ENCODE peak calls at places on chromosomes 7 and 10, in seven cellular contexts. D is transverse colon, G is suprapubic skin, N is upper lobe of left lung, E is esophagus muscularis mucosa, I is stomach, F is sigmoid colon. C is an unnamed sample.

GRCh38 chr10:97854735-97855134 is 5.1 kb downstream of the GOLGA7B start:
- DNase-seq in G (no peak), I (no peak), D (no peak), N (no peak), E (no peak), F (no peak), C (no peak)

GRCh38 chr7:47314728-47315601 is 266.9 kb downstream of the TNS3 start:
- DNase-seq in I (no peak), D (no peak), G (no peak), F (peak), E (no peak), N (no peak), C (no peak)

GRCh38 chr7:143408686-143409551 is at the start of gene EPHA1:
- DNase-seq in I (peak), F (no peak), E (no peak), G (no peak), N (peak), D (peak), C (no peak)

GRCh38 chr7:32023353-32023752 is 46.9 kb downstream of the PDE1C start:
- DNase-seq in N (no peak), D (no peak), G (no peak), E (no peak), I (no peak), F (no peak), C (no peak)

GRCh38 chr10:132504501-132505272 is 32.9 kb upstream of the INPP5A start:
- DNase-seq in F (no peak), D (no peak), G (peak), N (no peak), I (no peak), E (no peak), C (no peak)

GRCh38 chr7:121446526-121446925 is 50.4 kb upstream of the FAM3C start:
- DNase-seq in N (no peak), D (no peak), I (no peak), F (no peak), G (no peak), E (no peak), C (no peak)

GRCh38 chr10:19592276-19592675 is 224.0 kb upstream of the PLXDC2 start:
- DNase-seq in F (no peak), I (no peak), N (no peak), D (no peak), E (no peak), G (no peak), C (no peak)

GRCh38 chr7:46791180-46791579 is 790.7 kb downstream of the TNS3 start:
- DNase-seq in F (no peak), E (no peak), N (no peak), D (no peak), G (no peak), I (no peak), C (no peak)

GRCh38 chr7:29622335-29623265 is 59.0 kb downstream of the PRR15 start:
- DNase-seq in G (no peak), D (no peak), I (no peak), F (no peak), E (no peak), N (no peak), C (no peak)

GRCh38 chr7:1666779-1667565 is 3.1 kb upstream of the ELFN1 start:
- DNase-seq in N (no peak), F (peak), G (peak), I (no peak), E (no peak), D (no peak), C (no peak)

GRCh38 chr7:16421333-16422099 is at the start of gene CRPPA:
- DNase-seq in I (no peak), F (peak), D (peak), N (no peak), E (no peak), G (no peak), C (no peak)

GRCh38 chr7:23183279-23184012 is 1.6 kb downstream of the NUP42 start:
- DNase-seq in D (no peak), F (no peak), E (no peak), I (no peak), N (no peak), G (no peak), C (no peak)

GRCh38 chr10:101629781-101630419 is 41.8 kb downstream of the DPCD start:
- DNase-seq in D (no peak), N (no peak), I (no peak), F (no peak), G (no peak), E (no peak), C (no peak)

GRCh38 chr10:130485958-130486680 is 349.9 kb downstream of the GLRX3 start:
- DNase-seq in N (no peak), G (peak), I (no peak), E (no peak), D (no peak), F (peak), C (no peak)

GRCh38 chr7:98836811-98837631 is 32.8 kb downstream of the TMEM130 start:
- DNase-seq in F (no peak), G (no peak), E (no peak), N (no peak), D (peak), I (peak), C (no peak)

GRCh38 chr10:118459642-118460193 is 117.6 kb upstream of the FAM204A start:
- DNase-seq in I (peak), F (peak), G (no peak), D (peak), E (peak), N (peak), C (peak)

GRCh38 chr10:131519723-131520122 is 208.2 kb upstream of the TCERG1L start:
- DNase-seq in F (no peak), G (no peak), N (no peak), E (no peak), D (no peak), I (no peak), C (no peak)

GRCh38 chr7:19144661-19145428 is at the start of gene FERD3L:
- DNase-seq in F (peak), N (no peak), D (no peak), E (no peak), I (no peak), G (no peak), C (no peak)

GRCh38 chr7:24968165-24968564 is 11.8 kb downstream of the OSBPL3 start:
- DNase-seq in D (no peak), G (no peak), E (no peak), I (no peak), N (no peak), F (no peak), C (no peak)

GRCh38 chr10:93758911-93759410 is 1.2 kb downstream of the LGI1 start:
- DNase-seq in I (no peak), E (no peak), D (no peak), G (no peak), N (no peak), F (no peak), C (no peak)

GRCh38 chr10:87618470-87619423 is 40.9 kb upstream of the PAPSS2 start:
- DNase-seq in G (no peak), I (peak), D (peak), F (no peak), N (peak), E (peak), C (no peak)

GRCh38 chr10:117619710-117620405 is 77.3 kb downstream of the EMX2 start:
- DNase-seq in I (no peak), F (no peak), D (no peak), N (no peak), G (no peak), E (peak), C (no peak)

GRCh38 chr7:156764016-156764669 is 123.6 kb downstream of the RNF32 start:
- DNase-seq in G (no peak), N (peak), I (peak), F (peak), D (peak), E (no peak), C (no peak)

DNA sequence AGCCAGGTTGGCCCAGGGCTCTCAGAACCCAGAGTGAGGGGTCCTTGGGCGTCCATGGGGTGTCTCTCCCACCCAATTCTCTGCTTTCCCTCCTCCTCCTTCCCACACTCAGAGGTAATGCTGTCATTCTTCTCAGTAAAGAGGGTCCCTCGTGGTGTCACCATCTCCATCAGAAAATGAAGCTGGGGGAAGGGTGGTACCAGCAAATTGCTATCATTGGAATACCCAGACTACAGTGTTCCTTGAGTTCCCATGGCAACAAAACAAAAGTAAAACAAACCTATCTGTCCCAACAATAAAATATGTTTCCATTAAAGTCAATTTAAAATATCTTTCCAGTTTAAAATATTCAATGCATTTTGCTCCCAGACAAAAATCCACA is 181.9 kb downstream of the ARID5B start:
- DNase-seq in D (no peak), F (no peak), I (no peak), E (no peak), G (no peak), N (no peak), C (no peak)
- TF ChIP-seq EP300 in D (no peak), F (no peak), I (no peak), E (no peak), G (no peak), N (no peak), C (peak)

GRCh38 chr7:149763563-149764240 is 9.7 kb downstream of the ZNF467 start:
- DNase-seq in N (no peak), D (no peak), G (no peak), E (no peak), I (no peak), F (no peak), C (no peak)

GRCh38 chr7:149766215-149766614 is 7.2 kb downstream of the ZNF467 start:
- DNase-seq in I (no peak), E (no peak), G (no peak), F (no peak), N (no peak), D (no peak), C (no peak)

GRCh38 chr7:149762610-149763009 is 10.8 kb downstream of the ZNF467 start:
- DNase-seq in D (no peak), G (no peak), I (no peak), N (no peak), E (no peak), F (no peak), C (no peak)

GRCh38 chr7:149765399-149766121 is 7.8 kb downstream of the ZNF467 start:
- DNase-seq in D (no peak), E (no peak), N (no peak), G (no peak), F (no peak), I (no peak), C (no peak)

DNA sequence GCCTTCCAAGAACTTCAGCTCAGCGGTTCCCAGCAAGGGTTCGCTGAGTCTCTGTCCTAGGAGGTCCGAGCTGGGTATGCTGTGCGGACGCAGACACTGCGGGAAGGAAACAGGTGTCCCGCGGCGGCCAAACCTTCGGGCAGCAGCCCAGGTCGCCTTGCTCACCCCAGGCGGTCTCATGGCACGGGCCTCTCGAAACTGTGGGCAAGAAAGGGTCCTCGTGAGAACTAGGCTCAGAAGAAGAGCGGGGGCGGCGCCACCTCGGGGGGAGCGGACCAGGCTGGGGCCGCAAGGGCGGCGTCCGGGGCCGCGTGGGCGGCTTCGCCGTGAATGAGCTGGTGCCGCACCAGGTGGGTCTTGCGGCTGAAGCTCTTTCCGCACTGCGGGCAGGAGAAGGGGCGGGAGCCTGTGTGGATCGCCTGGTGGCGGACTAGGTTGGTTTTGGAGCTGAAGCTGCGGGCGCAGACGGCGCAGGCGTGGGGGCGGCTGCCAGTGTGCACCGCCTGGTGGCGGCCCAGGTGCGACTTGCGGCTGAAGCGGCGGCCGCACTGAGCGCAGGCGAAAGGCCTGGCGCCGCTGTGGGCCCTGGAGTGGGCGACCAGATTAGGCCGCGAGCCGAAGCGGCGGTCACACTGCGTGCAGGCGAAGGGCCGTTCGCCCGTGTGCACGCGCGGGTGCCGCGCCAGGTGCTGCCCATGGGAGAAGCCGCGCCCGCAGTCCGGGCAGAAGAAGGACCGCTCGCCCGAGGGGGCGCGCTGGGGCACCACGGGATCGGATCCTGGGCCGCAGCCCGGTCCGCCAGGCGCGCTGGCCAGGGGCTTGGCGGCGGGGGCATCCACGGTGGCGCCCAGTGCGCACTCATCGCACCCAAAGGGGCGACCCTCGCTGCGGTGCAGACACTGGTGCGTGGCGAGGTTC is 8.6 kb downstream of the ZNF467 start:
- DNase-seq in E (no peak), D (no peak), N (no peak), I (no peak), F (no peak), G (no peak), C (no peak)
- H3K4me3 ChIP-seq in E (no peak), D (no peak), N (no peak), I (peak), F (no peak), G (no peak), C (no peak)

DNA sequence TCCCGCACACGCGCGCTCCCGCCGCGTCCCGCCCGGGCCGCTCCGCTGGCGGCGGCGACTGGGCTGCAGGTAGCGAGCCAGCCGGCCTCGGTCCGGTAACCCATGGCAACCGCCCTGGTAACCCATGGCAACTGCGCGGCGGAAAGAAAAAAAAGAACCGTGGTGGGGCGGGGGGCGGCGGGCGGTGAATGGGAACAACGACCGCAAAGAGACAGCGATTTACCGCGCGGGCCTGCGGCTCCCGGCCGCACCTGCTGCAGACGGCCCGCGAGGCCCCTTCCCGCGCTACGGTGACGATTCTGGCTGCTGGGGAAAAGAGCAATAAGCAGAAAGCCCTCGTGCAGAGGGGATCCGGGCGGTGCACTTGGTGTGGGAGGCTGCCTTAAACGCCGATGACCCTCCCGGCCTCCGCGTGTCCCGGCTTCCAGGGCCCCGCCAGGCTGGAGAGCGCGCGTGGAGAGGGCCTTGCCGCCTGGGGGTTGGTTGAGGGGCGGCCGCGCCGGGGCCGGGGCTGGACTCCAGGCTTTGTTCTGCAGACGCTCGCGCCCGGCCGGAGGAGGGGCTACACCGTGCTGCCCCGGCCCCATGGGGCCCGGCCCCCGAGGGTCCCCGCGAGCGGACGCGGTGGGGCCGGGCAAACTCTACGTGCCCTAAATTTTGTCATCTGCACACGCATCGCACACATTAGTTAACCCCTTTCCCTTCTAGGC is 84.7 kb downstream of the SNX10 start:
- DNase-seq in E (no peak), N (peak), F (no peak), G (no peak), I (no peak), D (peak), C (no peak)
- TF ChIP-seq EP300 in E (no peak), N (no peak), F (no peak), G (no peak), I (no peak), D (no peak), C (no peak)

GRCh38 chr7:101166603-101166908 is 1.2 kb upstream of the VGF start:
- DNase-seq in I (no peak), D (no peak), F (no peak), N (no peak), E (no peak), G (no peak), C (no peak)

GRCh38 chr7:101165958-101166602 is 711 bp upstream of the VGF start:
- DNase-seq in F (no peak), I (no peak), E (no peak), D (no peak), G (no peak), N (no peak), C (no peak)

GRCh38 chr7:101164071-101164840 is 1.1 kb downstream of the VGF start:
- DNase-seq in D (no peak), G (no peak), N (no peak), E (no peak), I (peak), F (no peak), C (no peak)

GRCh38 chr7:101166909-101167644 is 1.7 kb upstream of the VGF start:
- DNase-seq in F (no peak), I (no peak), G (no peak), N (no peak), E (no peak), D (no peak), C (no peak)

GRCh38 chr7:101165075-101165957 is at the start of gene VGF:
- DNase-seq in N (peak), E (peak), I (peak), D (peak), G (peak), F (peak), C (peak)
- H3K4me3 ChIP-seq in N (no peak), E (peak), I (peak), D (no peak), G (peak), F (no peak), C (peak)

DNA sequence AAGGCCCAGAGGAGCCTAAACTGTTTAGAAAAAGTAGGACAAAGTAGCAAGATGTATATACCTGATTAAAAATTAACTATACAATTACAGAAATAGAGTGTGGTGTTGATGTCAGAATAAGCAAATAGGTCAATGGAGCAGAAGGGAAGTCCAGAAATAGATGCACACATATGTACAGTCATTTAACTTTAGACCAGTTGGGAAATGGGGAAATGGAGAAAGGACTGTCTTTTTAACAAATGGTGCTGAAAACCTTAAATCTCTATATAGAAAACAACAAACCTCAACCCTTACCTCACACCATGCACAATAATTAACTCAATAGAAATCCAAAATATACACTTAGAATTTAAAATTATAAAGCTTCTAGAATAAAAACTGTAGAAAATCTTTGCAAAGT is 72.2 kb downstream of the CH25H start:
- DNase-seq in N (no peak), F (no peak), G (no peak), E (no peak), I (no peak), D (no peak), C (no peak)
- TF ChIP-seq EP300 in N (no peak), F (no peak), G (no peak), E (no peak), I (no peak), D (no peak), C (no peak)

DNA sequence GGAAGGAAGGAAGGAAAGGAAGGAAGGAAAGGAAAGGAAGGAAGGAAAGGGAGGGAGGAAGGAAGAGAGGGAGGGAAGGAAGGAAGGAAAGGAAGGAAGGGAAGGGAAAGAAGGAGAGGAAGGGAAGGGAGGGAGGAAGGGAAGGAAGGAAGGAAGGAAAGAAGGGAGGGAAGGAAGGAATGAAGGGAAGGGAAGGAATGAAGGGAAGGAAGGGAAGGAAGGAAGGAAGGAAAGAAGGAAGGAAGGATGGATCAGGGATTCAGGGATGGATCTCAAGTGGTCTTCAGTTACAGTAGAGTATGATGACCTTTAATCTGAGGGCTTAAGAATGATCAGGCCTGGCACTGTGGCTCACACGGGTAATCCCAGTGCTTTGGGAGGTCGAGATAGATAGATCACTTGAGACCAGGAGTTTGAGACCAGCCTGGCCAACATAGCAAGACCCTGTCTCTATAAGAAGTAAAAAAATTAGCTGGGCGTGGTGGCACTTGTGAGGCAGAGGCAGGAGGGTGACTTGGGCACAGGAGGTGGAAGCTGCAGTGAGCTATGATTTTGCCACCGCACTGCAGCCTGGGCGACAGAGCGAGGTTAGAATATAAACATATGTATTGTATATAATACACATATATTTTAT is 760 bp upstream of the FOXK1 start:
- DNase-seq in G (no peak), N (no peak), D (no peak), I (no peak), E (no peak), F (no peak), C (no peak)
- H3K4me3 ChIP-seq in G (peak), N (peak), D (peak), I (peak), E (peak), F (peak), C (peak)

DNA sequence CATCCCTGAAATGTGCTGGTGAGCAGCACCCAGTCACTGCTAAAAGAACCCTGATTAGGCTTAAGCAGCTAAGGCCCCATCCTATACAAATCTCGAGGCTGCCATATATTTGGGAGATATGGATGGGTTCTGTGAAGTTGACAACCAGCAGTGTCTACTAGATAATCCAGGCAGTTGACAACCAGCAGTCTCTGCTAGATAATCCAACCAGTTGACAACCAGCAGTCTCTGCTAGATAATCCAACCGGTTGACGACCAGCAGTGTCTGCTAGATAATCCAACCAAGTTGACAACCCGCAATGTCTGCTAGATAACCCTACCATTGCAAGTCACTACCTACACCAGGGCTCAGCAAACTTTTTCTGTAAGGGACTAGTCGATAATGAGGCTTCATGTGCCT is 58.3 kb upstream of the KDM7A start:
- DNase-seq in F (no peak), E (no peak), I (no peak), N (no peak), G (no peak), D (no peak), C (no peak)
- TF ChIP-seq EP300 in F (no peak), E (no peak), I (no peak), N (no peak), G (no peak), D (no peak), C (no peak)

C was measured in tibial nerve.